ENCODE peak calls at places on chromosome 7, in nine cellular contexts. One of them, this sample, is unnamed.

GRCh38 chr7:98107313-98107691 is 640 bp downstream of the LMTK2 start:
- DNase-seq in upper lobe of left lung: no peak
- DNase-seq in uterus: no peak
- DNase-seq in cardiac muscle cell: peak; percentile 34
- DNase-seq in suprapubic skin: no peak
- DNase-seq in NB4: peak; percentile 56
- DNase-seq in transverse colon: peak; percentile 25
- DNase-seq in vagina: no peak
- DNase-seq in Calu3: peak; percentile 12
- DNase-seq in this sample: no peak

GRCh38 chr7:77425151-77426051 is 9.3 kb upstream of the GSAP start:
- DNase-seq in suprapubic skin: no peak
- DNase-seq in Calu3: no peak
- DNase-seq in uterus: no peak
- DNase-seq in NB4: no peak
- DNase-seq in upper lobe of left lung: no peak
- DNase-seq in transverse colon: no peak
- DNase-seq in vagina: no peak
- DNase-seq in cardiac muscle cell: peak; percentile 60
- DNase-seq in this sample: no peak

GRCh38 chr7:151628846-151629604 is 109.3 kb upstream of the RHEB start:
- DNase-seq in upper lobe of left lung: peak; percentile 12
- DNase-seq in Calu3: no peak
- DNase-seq in uterus: no peak
- DNase-seq in NB4: no peak
- DNase-seq in vagina: no peak
- DNase-seq in suprapubic skin: peak; percentile 20
- DNase-seq in transverse colon: no peak
- DNase-seq in cardiac muscle cell: peak; percentile 57
- DNase-seq in this sample: no peak

GRCh38 chr7:124702385-124702784 is 63.2 kb downstream of the GPR37 start:
- DNase-seq in Calu3: no peak
- DNase-seq in suprapubic skin: no peak
- DNase-seq in transverse colon: no peak
- DNase-seq in cardiac muscle cell: no peak
- DNase-seq in upper lobe of left lung: no peak
- DNase-seq in uterus: no peak
- DNase-seq in vagina: no peak
- DNase-seq in NB4: no peak
- DNase-seq in this sample: no peak

GRCh38 chr7:157601530-157601929 is 264.7 kb downstream of the DNAJB6 start:
- DNase-seq in transverse colon: no peak
- DNase-seq in vagina: no peak
- DNase-seq in cardiac muscle cell: no peak
- DNase-seq in suprapubic skin: no peak
- DNase-seq in uterus: no peak
- DNase-seq in NB4: no peak
- DNase-seq in Calu3: no peak
- DNase-seq in upper lobe of left lung: no peak
- DNase-seq in this sample: no peak

GRCh38 chr7:121313793-121314676 is 14.8 kb upstream of the WNT16 start:
- DNase-seq in transverse colon: peak; percentile 12
- DNase-seq in cardiac muscle cell: no peak
- DNase-seq in suprapubic skin: no peak
- DNase-seq in vagina: no peak
- DNase-seq in upper lobe of left lung: no peak
- DNase-seq in NB4: no peak
- DNase-seq in uterus: no peak
- DNase-seq in Calu3: no peak
- DNase-seq in this sample: no peak

GRCh38 chr7:98187138-98187502 is 24.1 kb upstream of the BHLHA15 start:
- DNase-seq in uterus: no peak
- DNase-seq in suprapubic skin: no peak
- DNase-seq in upper lobe of left lung: no peak
- DNase-seq in vagina: no peak
- DNase-seq in cardiac muscle cell: no peak
- DNase-seq in Calu3: no peak
- DNase-seq in NB4: no peak
- DNase-seq in transverse colon: no peak
- DNase-seq in this sample: no peak

GRCh38 chr7:67854784-67855183 is 858.2 kb downstream of the TYW1 start:
- DNase-seq in vagina: no peak
- DNase-seq in suprapubic skin: no peak
- DNase-seq in upper lobe of left lung: no peak
- DNase-seq in NB4: no peak
- DNase-seq in cardiac muscle cell: no peak
- DNase-seq in uterus: no peak
- DNase-seq in Calu3: no peak
- DNase-seq in transverse colon: no peak
- DNase-seq in this sample: no peak

GRCh38 chr7:4837814-4838625 is 23.8 kb downstream of the PAPOLB start:
- DNase-seq in Calu3: no peak
- DNase-seq in suprapubic skin: peak; percentile 36
- DNase-seq in upper lobe of left lung: no peak
- DNase-seq in uterus: no peak
- DNase-seq in NB4: peak; percentile 66
- DNase-seq in transverse colon: no peak
- DNase-seq in cardiac muscle cell: no peak
- DNase-seq in vagina: no peak
- DNase-seq in this sample: no peak

GRCh38 chr7:158112571-158113320 is 474.9 kb downstream of the PTPRN2 start:
- DNase-seq in cardiac muscle cell: no peak
- DNase-seq in vagina: no peak
- DNase-seq in upper lobe of left lung: no peak
- DNase-seq in Calu3: no peak
- DNase-seq in NB4: no peak
- DNase-seq in uterus: no peak
- DNase-seq in suprapubic skin: no peak
- DNase-seq in transverse colon: no peak
- DNase-seq in this sample: no peak

GRCh38 chr7:7736671-7737070 is 18.3 kb upstream of the RPA3 start:
- DNase-seq in NB4: no peak
- DNase-seq in cardiac muscle cell: no peak
- DNase-seq in upper lobe of left lung: no peak
- DNase-seq in suprapubic skin: no peak
- DNase-seq in transverse colon: no peak
- DNase-seq in Calu3: no peak
- DNase-seq in vagina: no peak
- DNase-seq in uterus: no peak
- DNase-seq in this sample: no peak

GRCh38 chr7:137990251-137990901 is 11.5 kb downstream of the CREB3L2 start:
- DNase-seq in transverse colon: no peak
- DNase-seq in uterus: no peak
- DNase-seq in upper lobe of left lung: no peak
- DNase-seq in suprapubic skin: no peak
- DNase-seq in cardiac muscle cell: no peak
- DNase-seq in NB4: no peak
- DNase-seq in Calu3: no peak
- DNase-seq in vagina: no peak
- DNase-seq in this sample: no peak

GRCh38 chr7:121107923-121108498 is 119.5 kb downstream of the CPED1 start:
- DNase-seq in cardiac muscle cell: peak; percentile 78
- DNase-seq in uterus: no peak
- DNase-seq in suprapubic skin: no peak
- DNase-seq in Calu3: peak; percentile 24
- DNase-seq in transverse colon: no peak
- DNase-seq in vagina: no peak
- DNase-seq in upper lobe of left lung: no peak
- DNase-seq in NB4: peak; percentile 65
- DNase-seq in this sample: no peak

GRCh38 chr7:77427996-77428603 is 12.0 kb upstream of the GSAP start:
- DNase-seq in vagina: no peak
- DNase-seq in upper lobe of left lung: peak; percentile 56
- DNase-seq in NB4: no peak
- DNase-seq in uterus: no peak
- DNase-seq in transverse colon: peak; percentile 19
- DNase-seq in suprapubic skin: no peak
- DNase-seq in cardiac muscle cell: peak; percentile 50
- DNase-seq in Calu3: no peak
- DNase-seq in this sample: no peak

GRCh38 chr7:95420996-95421846 is 13.6 kb downstream of the PON2 start:
- DNase-seq in cardiac muscle cell: peak; percentile 75
- DNase-seq in vagina: no peak
- DNase-seq in transverse colon: no peak
- DNase-seq in Calu3: peak; percentile 5
- DNase-seq in NB4: no peak
- DNase-seq in suprapubic skin: no peak
- DNase-seq in uterus: no peak
- DNase-seq in upper lobe of left lung: no peak
- DNase-seq in this sample: no peak

DNA sequence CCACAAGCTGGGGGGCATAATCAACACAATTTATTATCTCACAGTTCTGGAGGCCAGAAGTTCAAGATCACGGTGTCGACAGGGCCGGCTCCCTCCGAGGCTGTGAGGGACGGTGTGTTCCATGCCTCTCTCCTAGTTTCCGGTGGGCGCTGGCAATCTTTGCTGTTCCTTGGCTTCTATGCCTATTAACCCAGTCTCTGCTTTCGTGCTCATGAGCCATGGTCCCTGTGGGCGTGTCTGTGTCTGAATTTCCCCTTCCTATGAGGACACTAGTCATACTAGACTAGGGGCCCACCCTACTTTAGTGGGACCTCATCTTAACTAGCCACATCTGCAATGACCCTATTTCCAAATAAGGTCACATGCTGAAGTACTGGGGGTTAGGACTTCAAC is 29.4 kb downstream of the HIPK2 start:
- DNase-seq in upper lobe of left lung: no peak
- DNase-seq in suprapubic skin: no peak
- DNase-seq in vagina: no peak
- DNase-seq in NB4: no peak
- DNase-seq in cardiac muscle cell: no peak
- DNase-seq in Calu3: no peak
- DNase-seq in transverse colon: no peak
- DNase-seq in uterus: no peak
- DNase-seq in this sample: no peak
- TF ChIP-seq CTCF in upper lobe of left lung: no peak
- TF ChIP-seq CTCF in suprapubic skin: no peak
- TF ChIP-seq CTCF in vagina: no peak
- TF ChIP-seq CTCF in NB4: no peak
- TF ChIP-seq CTCF in cardiac muscle cell: no peak
- TF ChIP-seq CTCF in Calu3: no peak
- TF ChIP-seq CTCF in transverse colon: no peak
- TF ChIP-seq CTCF in uterus: no peak
- TF ChIP-seq CTCF in this sample: no peak

GRCh38 chr7:22586806-22587180 is 86.8 kb upstream of the STEAP1B start:
- DNase-seq in vagina: no peak
- DNase-seq in cardiac muscle cell: peak; percentile 67
- DNase-seq in uterus: no peak
- DNase-seq in suprapubic skin: no peak
- DNase-seq in NB4: no peak
- DNase-seq in Calu3: peak; percentile 75
- DNase-seq in upper lobe of left lung: no peak
- DNase-seq in transverse colon: no peak
- DNase-seq in this sample: no peak
- TF ChIP-seq CTCF in vagina: peak; percentile 18
- TF ChIP-seq CTCF in cardiac muscle cell: peak; percentile 65
- TF ChIP-seq CTCF in uterus: no peak
- TF ChIP-seq CTCF in suprapubic skin: no peak
- TF ChIP-seq CTCF in NB4: no peak
- TF ChIP-seq CTCF in Calu3: peak; percentile 31
- TF ChIP-seq CTCF in upper lobe of left lung: peak; percentile 16
- TF ChIP-seq CTCF in transverse colon: no peak
- TF ChIP-seq CTCF in this sample: no peak

GRCh38 chr7:150417863-150418262 is 32.6 kb upstream of the GIMAP8 start:
- DNase-seq in cardiac muscle cell: no peak
- DNase-seq in uterus: no peak
- DNase-seq in upper lobe of left lung: no peak
- DNase-seq in Calu3: no peak
- DNase-seq in vagina: no peak
- DNase-seq in NB4: no peak
- DNase-seq in transverse colon: no peak
- DNase-seq in suprapubic skin: peak; percentile 34
- DNase-seq in this sample: no peak

GRCh38 chr7:150420987-150421674 is 29.3 kb upstream of the GIMAP8 start:
- DNase-seq in transverse colon: peak; percentile 89
- DNase-seq in Calu3: peak; percentile 88
- DNase-seq in cardiac muscle cell: peak; percentile 83
- DNase-seq in suprapubic skin: peak; percentile 83
- DNase-seq in upper lobe of left lung: peak; percentile 86
- DNase-seq in NB4: peak; percentile 90
- DNase-seq in vagina: no peak
- DNase-seq in uterus: peak; percentile 85
- DNase-seq in this sample: peak; percentile 69

GRCh38 chr7:150417239-150417638 is 33.2 kb upstream of the GIMAP8 start:
- DNase-seq in upper lobe of left lung: no peak
- DNase-seq in suprapubic skin: no peak
- DNase-seq in Calu3: no peak
- DNase-seq in transverse colon: no peak
- DNase-seq in cardiac muscle cell: no peak
- DNase-seq in vagina: no peak
- DNase-seq in uterus: no peak
- DNase-seq in NB4: no peak
- DNase-seq in this sample: no peak

GRCh38 chr7:150421831-150422230 is 28.6 kb upstream of the GIMAP8 start:
- DNase-seq in suprapubic skin: peak; percentile 40
- DNase-seq in upper lobe of left lung: no peak
- DNase-seq in transverse colon: no peak
- DNase-seq in cardiac muscle cell: no peak
- DNase-seq in uterus: no peak
- DNase-seq in NB4: no peak
- DNase-seq in vagina: no peak
- DNase-seq in Calu3: no peak
- DNase-seq in this sample: no peak

GRCh38 chr7:150420242-150420641 is 30.2 kb upstream of the GIMAP8 start:
- DNase-seq in upper lobe of left lung: no peak
- DNase-seq in uterus: no peak
- DNase-seq in vagina: no peak
- DNase-seq in NB4: no peak
- DNase-seq in transverse colon: no peak
- DNase-seq in suprapubic skin: peak; percentile 16
- DNase-seq in cardiac muscle cell: no peak
- DNase-seq in Calu3: no peak
- DNase-seq in this sample: peak; percentile 8
- TF ChIP-seq CTCF in upper lobe of left lung: no peak
- TF ChIP-seq CTCF in uterus: no peak
- TF ChIP-seq CTCF in vagina: no peak
- TF ChIP-seq CTCF in NB4: no peak
- TF ChIP-seq CTCF in transverse colon: no peak
- TF ChIP-seq CTCF in suprapubic skin: no peak
- TF ChIP-seq CTCF in cardiac muscle cell: no peak
- TF ChIP-seq CTCF in Calu3: no peak
- TF ChIP-seq CTCF in this sample: no peak

DNA sequence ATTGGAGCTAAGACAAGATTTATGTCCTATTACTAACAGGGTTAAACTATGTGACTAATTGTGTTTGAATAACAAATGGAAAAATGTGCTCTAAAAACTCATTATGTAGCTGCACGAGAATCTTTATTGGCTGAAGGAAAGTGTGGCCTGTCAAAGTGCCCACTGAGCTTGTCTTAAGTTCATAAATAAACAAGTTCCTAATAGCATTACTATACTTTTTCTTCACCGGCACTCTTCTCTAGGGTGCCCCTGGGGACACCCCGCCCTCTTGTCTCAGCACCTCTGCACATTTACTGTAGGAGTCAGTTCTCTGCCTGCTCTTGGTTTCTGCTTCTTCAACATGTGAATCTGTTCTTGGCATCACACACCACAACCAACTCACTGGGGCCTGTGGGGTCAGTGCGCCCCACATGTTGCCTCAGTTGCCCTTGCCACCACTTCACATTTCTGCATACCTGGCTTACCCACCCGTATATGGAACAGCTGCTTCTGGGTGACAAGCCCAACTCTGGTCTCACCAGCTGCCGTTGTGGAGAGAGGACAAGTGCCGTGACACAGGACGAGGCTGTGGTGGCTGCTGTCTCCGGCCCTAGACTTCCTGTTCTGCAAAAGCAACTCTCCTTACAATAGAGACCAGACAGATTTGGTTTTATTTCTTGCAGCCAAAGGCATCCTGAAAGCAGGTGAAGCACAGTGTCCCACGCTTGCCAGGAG is 96.3 kb upstream of the DDC start:
- DNase-seq in transverse colon: no peak
- DNase-seq in suprapubic skin: no peak
- DNase-seq in uterus: no peak
- DNase-seq in upper lobe of left lung: no peak
- DNase-seq in vagina: no peak
- DNase-seq in NB4: peak; percentile 30
- DNase-seq in cardiac muscle cell: no peak
- DNase-seq in Calu3: no peak
- DNase-seq in this sample: no peak
- TF ChIP-seq CTCF in transverse colon: no peak
- TF ChIP-seq CTCF in suprapubic skin: no peak
- TF ChIP-seq CTCF in uterus: no peak
- TF ChIP-seq CTCF in upper lobe of left lung: no peak
- TF ChIP-seq CTCF in vagina: no peak
- TF ChIP-seq CTCF in NB4: no peak
- TF ChIP-seq CTCF in cardiac muscle cell: no peak
- TF ChIP-seq CTCF in Calu3: no peak
- TF ChIP-seq CTCF in this sample: no peak